ENCODE peak calls at places on chromosomes 1 and 21, in eight cellular contexts. G, L, A, C, T, E, Z and D are unnamed samples. For H3K36me3, the result is how much of the 10 kb centered on the place peaks cover.

GRCh38 chr1:246728311-246728710 is 4.1 kb downstream of the SCCPDH start:
- DNase-seq in G (peak), L (no peak), A (no peak), C (no peak), T (no peak), E (no peak), Z (no peak), D (no peak)

GRCh38 chr1:27623327-27624212 is 11.4 kb downstream of the FGR start:
- DNase-seq in G (no peak), L (no peak), A (no peak), C (no peak), T (peak), E (no peak), Z (no peak), D (no peak)

GRCh38 chr1:225318706-225319575 is 108.9 kb downstream of the LBR start:
- DNase-seq in G (peak), L (no peak), A (no peak), C (peak), T (no peak), E (no peak), Z (peak), D (no peak)

GRCh38 chr1:225567789-225568188 is 85.1 kb downstream of the ENAH start:
- DNase-seq in G (peak), L (no peak), A (no peak), C (no peak), T (no peak), E (no peak), Z (peak), D (no peak)

GRCh38 chr21:22019766-22020165 is 1021.6 kb downstream of the NCAM2 start:
- DNase-seq in G (no peak), L (no peak), A (no peak), C (no peak), T (no peak), E (no peak), Z (no peak), D (no peak)

GRCh38 chr1:172469717-172470116 is 25.8 kb upstream of the PIGC start:
- DNase-seq in G (no peak), L (no peak), A (no peak), C (no peak), T (no peak), E (no peak), Z (no peak), D (no peak)

GRCh38 chr1:163166886-163167555 is 35.7 kb downstream of the RGS5 start:
- DNase-seq in G (no peak), L (no peak), A (no peak), C (no peak), T (no peak), E (no peak), Z (no peak), D (no peak)

GRCh38 chr1:8284167-8284566 is 33.7 kb upstream of the SLC45A1 start:
- DNase-seq in G (peak), L (no peak), A (no peak), C (no peak), T (no peak), E (no peak), Z (peak), D (no peak)

GRCh38 chr1:26373789-26374188 is 1.2 kb upstream of the ZNF683 start:
- DNase-seq in G (no peak), L (no peak), A (no peak), C (no peak), T (no peak), E (no peak), Z (no peak), D (no peak)

GRCh38 chr1:110294308-110294707 is 44.9 kb upstream of the RBM15 start:
- DNase-seq in G (no peak), L (no peak), A (no peak), C (no peak), T (no peak), E (no peak), Z (no peak), D (no peak)

GRCh38 chr1:39900662-39901485 is 843 bp downstream of the MYCL start:
- DNase-seq in G (no peak), L (peak), A (peak), C (no peak), T (peak), E (no peak), Z (no peak), D (no peak)

GRCh38 chr1:74686941-74687340 is 13.3 kb upstream of the ERICH3 start:
- DNase-seq in G (no peak), L (no peak), A (no peak), C (no peak), T (no peak), E (no peak), Z (peak), D (no peak)

GRCh38 chr1:186337554-186337953 is 37.5 kb downstream of the TPR start:
- DNase-seq in G (no peak), L (no peak), A (no peak), C (no peak), T (no peak), E (no peak), Z (no peak), D (no peak)

GRCh38 chr21:34583926-34584563 is 30.9 kb downstream of the RCAN1 start:
- DNase-seq in G (no peak), L (no peak), A (no peak), C (no peak), T (no peak), E (no peak), Z (no peak), D (no peak)

GRCh38 chr1:175360016-175360415 is 167.4 kb upstream of the KIAA0040 start:
- DNase-seq in G (no peak), L (no peak), A (no peak), C (no peak), T (no peak), E (no peak), Z (no peak), D (no peak)

GRCh38 chr1:229507502-229507901 is 639 bp downstream of the NUP133 start:
- DNase-seq in G (no peak), L (no peak), A (no peak), C (no peak), T (no peak), E (no peak), Z (no peak), D (no peak)

GRCh38 chr1:90959352-90960206 is 62.3 kb downstream of the ZNF644 start:
- DNase-seq in G (no peak), L (no peak), A (no peak), C (no peak), T (no peak), E (no peak), Z (peak), D (no peak)

GRCh38 chr1:33176362-33176850 is 5.4 kb downstream of the TRIM62 start:
- DNase-seq in G (peak), L (no peak), A (no peak), C (no peak), T (no peak), E (no peak), Z (no peak), D (peak)

GRCh38 chr1:207893737-207894582 is 17.0 kb downstream of the CD34 start:
- DNase-seq in G (no peak), L (no peak), A (no peak), C (no peak), T (no peak), E (no peak), Z (no peak), D (no peak)

GRCh38 chr1:117032661-117033060 is 27.5 kb upstream of the TTF2 start:
- DNase-seq in G (no peak), L (no peak), A (no peak), C (no peak), T (no peak), E (no peak), Z (no peak), D (no peak)

GRCh38 chr1:209746469-209747269 is 9.2 kb upstream of the TRAF3IP3 start:
- DNase-seq in G (no peak), L (no peak), A (no peak), C (no peak), T (no peak), E (no peak), Z (peak), D (no peak)

GRCh38 chr21:44285547-44285992 is at the start of gene AIRE:
- DNase-seq in G (peak), L (no peak), A (no peak), C (no peak), T (peak), E (peak), Z (no peak), D (no peak)

GRCh38 chr1:33298623-33299277 is 22.1 kb downstream of the A3GALT2 start:
- DNase-seq in G (peak), L (peak), A (peak), C (peak), T (peak), E (peak), Z (peak), D (peak)

GRCh38 chr1:25757846-25758185 is 42.2 kb upstream of the SELENON start:
- DNase-seq in G (no peak), L (no peak), A (no peak), C (no peak), T (no peak), E (no peak), Z (no peak), D (no peak)

GRCh38 chr1:24999906-25000305 is 69.8 kb upstream of the RUNX3 start:
- DNase-seq in G (no peak), L (no peak), A (peak), C (no peak), T (peak), E (no peak), Z (no peak), D (no peak)

GRCh38 chr1:40706626-40707025 is 15.1 kb downstream of the NFYC start:
- DNase-seq in G (no peak), L (no peak), A (no peak), C (no peak), T (no peak), E (no peak), Z (no peak), D (no peak)

GRCh38 chr1:110672001-110672752 is 2.6 kb downstream of the KCNA3 start:
- DNase-seq in G (no peak), L (no peak), A (no peak), C (peak), T (no peak), E (no peak), Z (no peak), D (no peak)

GRCh38 chr1:41362357-41362721 is 1.1 kb downstream of the FOXO6 start:
- DNase-seq in G (no peak), L (no peak), A (no peak), C (no peak), T (no peak), E (no peak), Z (no peak), D (no peak)

GRCh38 chr1:150973826-150974579 is 632 bp downstream of the CERS2 start:
- DNase-seq in G (no peak), L (peak), A (peak), C (no peak), T (peak), E (peak), Z (peak), D (no peak)

GRCh38 chr1:203911806-203912205 is 50.4 kb downstream of the SNRPE start:
- DNase-seq in G (no peak), L (no peak), A (no peak), C (no peak), T (no peak), E (no peak), Z (no peak), D (no peak)

GRCh38 chr1:180269848-180270766 is 40.0 kb downstream of the LHX4 start:
- DNase-seq in G (no peak), L (no peak), A (no peak), C (no peak), T (peak), E (peak), Z (peak), D (no peak)

GRCh38 chr1:9438431-9439073 is 100.7 kb upstream of the SLC25A33 start:
- DNase-seq in G (peak), L (peak), A (no peak), C (no peak), T (no peak), E (peak), Z (peak), D (peak)

GRCh38 chr1:47662068-47662467 is 224.2 kb downstream of the FOXD2 start:
- DNase-seq in G (no peak), L (no peak), A (no peak), C (no peak), T (no peak), E (no peak), Z (no peak), D (no peak)

GRCh38 chr1:115478933-115479551 is 141.0 kb upstream of the NGF start:
- DNase-seq in G (no peak), L (peak), A (peak), C (no peak), T (peak), E (peak), Z (peak), D (peak)

DNA sequence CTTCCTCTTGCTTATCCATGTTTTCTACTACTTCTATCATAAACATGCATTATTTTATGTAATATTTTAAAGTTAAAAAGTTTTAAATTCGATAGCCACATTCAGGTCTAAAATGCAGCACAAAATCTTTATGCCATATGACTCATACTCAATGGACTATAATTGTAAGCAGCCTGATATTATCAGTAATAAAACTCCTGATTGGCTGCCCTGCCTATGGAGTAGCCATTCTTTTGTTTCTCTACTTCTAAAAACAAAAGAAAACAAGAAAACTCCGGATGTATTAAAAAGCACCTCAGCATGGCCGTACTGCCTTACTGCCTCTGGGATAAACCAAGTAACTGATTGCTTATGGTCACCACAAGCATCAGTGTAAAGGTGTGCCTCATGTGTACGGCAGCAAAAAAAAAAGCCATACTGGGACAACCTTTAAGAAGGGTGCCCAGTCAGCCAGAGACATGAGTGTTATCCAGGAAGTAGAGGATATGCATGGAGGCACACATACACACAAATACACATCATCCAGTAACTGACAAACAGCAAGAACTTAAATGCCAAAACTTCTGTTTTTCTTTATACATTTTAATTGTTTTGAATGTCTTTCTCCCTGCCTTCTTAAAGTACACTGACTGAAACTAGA is 9.2 kb downstream of the SLC35D1 start:
- DNase-seq in G (no peak), L (no peak), A (no peak), C (no peak), T (no peak), E (no peak), Z (no peak), D (no peak)
- H3K36me3 ChIP-seq in G (under half), L (half or more), A (half or more), C (under half), T (under half), E (under half), Z (under half), D (under half)

DNA sequence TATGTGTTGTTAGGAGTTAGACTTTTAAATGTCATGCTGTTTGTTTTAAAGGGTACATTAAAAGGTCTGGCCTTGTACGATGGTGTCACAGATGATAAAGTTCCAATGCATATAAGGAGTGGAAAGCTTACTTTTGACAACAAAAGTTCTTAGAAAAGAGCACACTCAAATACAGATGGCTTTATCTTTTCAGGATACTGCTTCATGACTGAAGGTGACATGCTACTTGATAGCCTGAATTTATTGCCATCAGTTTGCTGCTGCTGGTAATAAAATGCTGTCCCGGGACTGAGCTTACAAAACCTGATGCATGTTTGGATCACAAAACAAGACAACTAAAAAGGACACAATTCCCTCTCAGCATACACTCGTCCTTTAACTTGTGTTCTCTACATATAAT is 84.9 kb downstream of the TTC3 start:
- DNase-seq in G (no peak), L (no peak), A (no peak), C (no peak), T (no peak), E (no peak), Z (no peak), D (no peak)
- H3K36me3 ChIP-seq in G (half or more), L (half or more), A (half or more), C (under half), T (under half), E (under half), Z (under half), D (under half)

GRCh38 chr1:235887676-235888075 is 21.0 kb upstream of the LYST start:
- DNase-seq in G (no peak), L (no peak), A (no peak), C (no peak), T (no peak), E (no peak), Z (peak), D (no peak)
- H3K36me3 ChIP-seq in G (under half), L (under half), A (under half), C (under half), T (under half), E (under half), Z (under half), D (under half)

DNA sequence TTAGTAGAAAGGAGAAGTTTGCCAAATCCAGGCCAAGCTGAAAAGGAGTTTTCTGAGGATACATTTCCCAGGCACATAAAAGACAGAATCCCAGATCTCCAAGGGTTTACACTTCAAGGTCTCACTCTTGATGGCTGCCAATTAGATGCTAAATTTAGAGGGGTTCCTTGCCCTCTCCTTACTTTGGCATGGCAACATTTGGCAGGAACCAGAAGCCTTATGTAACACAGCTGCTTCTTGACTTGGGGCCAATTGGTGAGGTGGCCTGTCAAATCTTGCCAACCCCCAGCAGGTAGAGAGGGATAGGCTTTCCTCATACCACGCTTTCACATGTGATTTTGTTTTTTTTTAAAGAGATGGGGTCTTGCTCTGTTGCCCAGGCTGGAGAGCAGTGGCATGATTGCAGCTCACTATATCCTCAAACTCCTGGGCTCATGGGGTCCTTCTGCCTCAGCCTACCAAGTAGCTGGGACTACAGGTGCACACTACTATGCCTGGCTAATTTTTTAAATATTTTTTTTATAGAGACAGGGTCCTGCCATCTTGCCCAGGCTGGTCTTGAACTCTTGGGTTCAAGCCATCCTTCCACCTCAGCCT is 25.2 kb upstream of the NKAIN1 start:
- DNase-seq in G (no peak), L (peak), A (no peak), C (no peak), T (no peak), E (no peak), Z (no peak), D (no peak)
- H3K36me3 ChIP-seq in G (under half), L (half or more), A (half or more), C (under half), T (under half), E (under half), Z (under half), D (under half)

DNA sequence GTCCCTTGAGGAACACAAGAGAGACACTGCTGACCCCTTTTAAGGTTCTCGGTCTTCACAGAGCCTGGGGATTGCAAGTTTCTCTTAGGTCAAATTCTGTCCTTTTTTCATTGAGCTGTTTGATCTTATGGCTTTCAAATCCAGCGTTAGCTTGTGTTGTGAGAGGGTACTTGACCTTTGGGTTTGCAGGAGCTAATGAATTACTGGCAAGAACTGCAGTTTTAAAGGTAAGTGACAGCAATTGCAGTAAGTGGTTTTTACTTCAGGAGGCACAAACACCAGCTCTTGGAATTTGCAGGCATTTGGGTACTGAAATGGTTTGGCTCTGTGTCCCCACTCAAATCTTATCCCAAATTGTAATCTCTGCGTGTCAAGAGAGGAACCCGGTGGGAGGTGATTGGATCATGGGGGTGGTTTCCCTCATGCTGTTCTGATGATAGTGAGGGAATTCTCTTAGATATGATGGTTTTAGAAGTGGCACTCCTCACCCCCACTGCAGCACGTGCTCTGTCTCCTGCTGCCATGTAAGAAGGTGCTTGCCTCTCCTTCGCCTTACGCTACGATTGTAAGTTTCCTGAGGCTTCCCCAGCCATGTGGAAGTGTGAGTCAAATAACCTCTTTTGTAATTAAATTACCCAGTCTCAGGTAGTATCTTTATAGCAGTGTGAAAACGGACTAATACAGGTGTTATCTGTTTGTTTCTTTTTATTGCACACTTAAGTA is 134.5 kb upstream of the LYPLAL1 start:
- DNase-seq in G (no peak), L (no peak), A (no peak), C (no peak), T (no peak), E (no peak), Z (no peak), D (no peak)
- H3K36me3 ChIP-seq in G (under half), L (under half), A (under half), C (under half), T (under half), E (under half), Z (under half), D (under half)